ENCODE peak calls at places on chromosomes 11 and 22, in five cellular contexts. L is tibial nerve, Z is adrenal gland, Y is IMR-90, N is brain microvascular endothelial cell. B is an unnamed sample.

GRCh38 chr11:117457835-117458234 is 130.2 kb downstream of the CEP164 start:
- DNase-seq in L (no peak), Z (no peak), Y (no peak), N (no peak), B (no peak)

GRCh38 chr22:41286639-41287091 is 678 bp upstream of the RANGAP1 start:
- DNase-seq in L (no peak), Z (peak), Y (peak), N (peak), B (peak)

GRCh38 chr11:62593434-62594044 is 2.2 kb upstream of the TUT1 start:
- DNase-seq in L (peak), Z (peak), Y (peak), N (peak), B (peak)

GRCh38 chr22:17102297-17102667 is 17.5 kb downstream of the IL17RA start:
- DNase-seq in L (no peak), Z (no peak), Y (no peak), N (no peak), B (no peak)

GRCh38 chr11:61480936-61481335 is 27.6 kb upstream of the LRRC10B start:
- DNase-seq in L (no peak), Z (peak), Y (no peak), N (peak), B (no peak)

GRCh38 chr11:60862171-60862570 is 5.2 kb upstream of the ZP1 start:
- DNase-seq in L (no peak), Z (peak), Y (no peak), N (no peak), B (no peak)

GRCh38 chr11:94725071-94725470 is 43.1 kb upstream of the AMOTL1 start:
- DNase-seq in L (no peak), Z (no peak), Y (no peak), N (no peak), B (no peak)

GRCh38 chr11:27282141-27282590 is 80.8 kb downstream of the CCDC34 start:
- DNase-seq in L (peak), Z (peak), Y (peak), N (peak), B (peak)

GRCh38 chr11:41784513-41785335 is 325.3 kb upstream of the LRRC4C start:
- DNase-seq in L (no peak), Z (no peak), Y (no peak), N (no peak), B (no peak)

GRCh38 chr22:24146791-24147353 is 34.4 kb upstream of the SUSD2 start:
- DNase-seq in L (no peak), Z (no peak), Y (peak), N (peak), B (peak)

GRCh38 chr11:26571861-26572654 is at the start of gene MUC15:
- DNase-seq in L (no peak), Z (no peak), Y (no peak), N (no peak), B (no peak)

GRCh38 chr11:67584205-67584880 is 731 bp downstream of the GSTP1 start:
- DNase-seq in L (peak), Z (peak), Y (peak), N (no peak), B (peak)

GRCh38 chr11:72736452-72737069 is 15.6 kb downstream of the ARAP1 start:
- DNase-seq in L (no peak), Z (no peak), Y (peak), N (peak), B (peak)

GRCh38 chr22:32106930-32107329 is 52.2 kb downstream of the C22orf42 start:
- DNase-seq in L (no peak), Z (no peak), Y (no peak), N (no peak), B (peak)

GRCh38 chr11:113256431-113257227 is 57.8 kb upstream of the TTC12 start:
- DNase-seq in L (no peak), Z (no peak), Y (no peak), N (no peak), B (no peak)

GRCh38 chr22:29748248-29748893 is 18.4 kb downstream of the ZMAT5 start:
- DNase-seq in L (no peak), Z (no peak), Y (no peak), N (no peak), B (no peak)

GRCh38 chr11:30008946-30009525 is 7.8 kb downstream of the KCNA4 start:
- DNase-seq in L (no peak), Z (no peak), Y (no peak), N (peak), B (no peak)

GRCh38 chr22:31901388-31902137 is 42.8 kb upstream of the YWHAH start:
- DNase-seq in L (no peak), Z (no peak), Y (no peak), N (no peak), B (peak)

GRCh38 chr22:49331878-49332277 is 495.8 kb downstream of the BRD1 start:
- DNase-seq in L (no peak), Z (peak), Y (no peak), N (no peak), B (no peak)

GRCh38 chr11:73461335-73461840 is 85.2 kb downstream of the RELT start:
- DNase-seq in L (no peak), Z (no peak), Y (peak), N (no peak), B (no peak)

GRCh38 chr11:95279921-95280861 is 49.2 kb upstream of the SESN3 start:
- DNase-seq in L (no peak), Z (no peak), Y (no peak), N (no peak), B (peak)

GRCh38 chr11:71311928-71312510 is 59.6 kb upstream of the SHANK2 start:
- DNase-seq in L (no peak), Z (peak), Y (no peak), N (no peak), B (no peak)

GRCh38 chr11:121595717-121596156 is 143.0 kb upstream of the SORL1-AS1 start:
- DNase-seq in L (no peak), Z (no peak), Y (peak), N (peak), B (peak)

GRCh38 chr11:44343778-44344424 is 34.0 kb upstream of the ALX4 start:
- DNase-seq in L (no peak), Z (no peak), Y (no peak), N (no peak), B (no peak)

GRCh38 chr11:94740083-94740974 is 27.8 kb upstream of the AMOTL1 start:
- DNase-seq in L (no peak), Z (peak), Y (no peak), N (no peak), B (no peak)

DNA sequence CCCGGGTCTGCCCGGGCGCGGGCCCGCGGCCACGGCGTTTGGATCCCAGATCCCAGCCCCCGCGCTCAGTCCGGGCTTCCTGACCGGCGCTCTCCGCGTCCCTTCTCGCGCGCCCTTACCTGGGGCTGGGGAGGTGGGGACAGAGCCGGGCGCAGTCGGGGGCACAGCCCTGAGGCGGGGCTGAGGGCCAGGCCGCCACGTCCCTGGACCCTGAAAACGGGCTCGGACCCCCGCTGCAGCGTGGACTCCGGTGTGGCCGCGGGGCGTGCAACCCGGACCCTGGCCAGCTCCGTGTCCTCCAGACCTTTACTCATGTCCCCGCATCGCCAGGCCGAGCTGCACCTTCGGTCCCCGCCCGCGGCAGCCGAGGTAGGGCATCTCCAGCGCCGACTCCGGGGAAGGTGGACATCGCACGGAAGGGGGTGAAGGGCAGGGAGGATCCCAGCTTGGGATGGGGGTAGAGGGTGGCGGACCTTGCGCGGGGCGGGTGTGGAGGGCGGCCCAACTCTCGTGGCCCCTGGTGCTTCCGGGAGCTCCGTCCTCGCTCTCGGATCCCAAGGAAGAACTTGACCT is 9.9 kb upstream of the AIFM3 start:
- DNase-seq in L (no peak), Z (no peak), Y (no peak), N (no peak), B (no peak)
- TF ChIP-seq CTCF in L (no peak), Z (no peak), Y (no peak), N (peak), B (no peak)

GRCh38 chr22:39997939-39998726 is 3.4 kb downstream of the FAM83F start:
- DNase-seq in L (no peak), Z (peak), Y (peak), N (no peak), B (no peak)

GRCh38 chr22:39997421-39997820 is 2.7 kb downstream of the FAM83F start:
- DNase-seq in L (no peak), Z (no peak), Y (no peak), N (no peak), B (no peak)

GRCh38 chr22:39994566-39995345 is at the start of gene FAM83F:
- DNase-seq in L (no peak), Z (no peak), Y (no peak), N (no peak), B (no peak)

GRCh38 chr22:39995346-39996252 is 845 bp downstream of the FAM83F start:
- DNase-seq in L (no peak), Z (no peak), Y (no peak), N (no peak), B (no peak)

GRCh38 chr22:39996732-39997131 is 2.0 kb downstream of the FAM83F start:
- DNase-seq in L (no peak), Z (no peak), Y (no peak), N (no peak), B (no peak)
- H3K4me3 ChIP-seq in L (peak), Z (no peak), Y (no peak), N (no peak), B (no peak)

GRCh38 chr11:64269380-64270234 is 14.9 kb downstream of the BAD start:
- DNase-seq in L (peak), Z (peak), Y (peak), N (peak), B (peak)
- TF ChIP-seq CTCF in L (no peak), Z (no peak), Y (peak), N (no peak), B (no peak)

GRCh38 chr11:65433657-65434056 is 11.1 kb downstream of the NEAT1 start:
- DNase-seq in L (peak), Z (peak), Y (peak), N (no peak), B (peak)

GRCh38 chr11:65431452-65432132 is 9.0 kb downstream of the NEAT1 start:
- DNase-seq in L (no peak), Z (peak), Y (peak), N (no peak), B (peak)

GRCh38 chr11:65434057-65434666 is 11.6 kb downstream of the NEAT1 start:
- DNase-seq in L (no peak), Z (peak), Y (peak), N (no peak), B (peak)

GRCh38 chr11:65432133-65432650 is 9.6 kb downstream of the NEAT1 start:
- DNase-seq in L (no peak), Z (no peak), Y (peak), N (no peak), B (peak)

DNA sequence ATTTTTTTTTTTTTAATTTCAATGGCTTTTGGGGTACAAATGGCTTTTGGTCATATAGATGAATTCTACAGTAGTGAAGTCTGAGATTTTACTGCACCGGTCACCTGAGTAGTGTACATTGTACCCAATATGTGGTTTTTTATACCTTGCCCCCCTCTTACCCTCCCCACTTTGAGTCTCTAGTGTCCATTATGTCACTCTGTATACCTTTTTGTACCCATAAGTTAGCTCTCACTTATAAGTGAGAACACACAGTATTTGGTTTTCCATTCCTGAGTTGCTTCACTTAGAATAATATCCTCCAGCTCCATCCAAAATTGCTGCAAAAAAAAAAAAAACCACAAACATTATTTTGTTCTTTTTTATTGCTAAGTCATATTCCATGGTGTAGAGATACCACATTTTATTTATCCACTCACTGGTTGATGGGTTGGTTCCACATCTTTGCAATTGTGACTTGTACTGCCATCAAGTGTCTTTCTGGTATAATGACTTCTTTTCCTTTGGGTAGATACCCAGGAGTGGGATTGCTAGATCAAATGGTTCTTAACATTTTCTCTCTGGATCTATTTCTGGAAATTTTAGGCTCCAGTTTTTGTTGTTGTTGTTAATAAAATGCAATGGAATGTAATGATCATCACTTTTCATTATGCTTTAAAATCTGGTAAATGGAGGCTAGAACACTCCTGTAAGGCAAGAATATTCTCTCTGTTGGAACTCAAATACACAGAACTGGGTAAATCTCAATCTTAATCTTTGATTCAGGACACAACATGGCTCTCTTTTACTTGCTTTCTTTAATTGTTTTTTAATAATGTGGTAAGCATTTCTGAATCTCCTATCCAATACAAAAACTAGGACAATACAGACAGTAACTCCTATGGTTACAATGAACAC is 10.3 kb downstream of the NEAT1 start:
- DNase-seq in L (no peak), Z (no peak), Y (peak), N (no peak), B (peak)
- H3K4me3 ChIP-seq in L (no peak), Z (no peak), Y (no peak), N (peak), B (peak)

GRCh38 chr11:127609025-127609788 is 608.6 kb upstream of the KIRREL3 start:
- DNase-seq in L (no peak), Z (no peak), Y (no peak), N (no peak), B (no peak)
- TF ChIP-seq CTCF in L (no peak), Z (no peak), Y (no peak), N (no peak), B (no peak)

GRCh38 chr22:43819691-43820670 is 7.9 kb upstream of the EFCAB6 start:
- DNase-seq in L (no peak), Z (peak), Y (no peak), N (no peak), B (no peak)
- H3K4me3 ChIP-seq in L (no peak), Z (no peak), Y (no peak), N (no peak), B (no peak)

GRCh38 chr11:1168721-1169161 is 11.0 kb downstream of the MUC5AC start:
- DNase-seq in L (no peak), Z (no peak), Y (no peak), N (no peak), B (no peak)

GRCh38 chr11:1165256-1166041 is 7.7 kb downstream of the MUC5AC start:
- DNase-seq in L (no peak), Z (no peak), Y (no peak), N (no peak), B (no peak)

GRCh38 chr11:1167751-1168231 is 10.0 kb downstream of the MUC5AC start:
- DNase-seq in L (no peak), Z (no peak), Y (no peak), N (no peak), B (no peak)

GRCh38 chr11:1168256-1168655 is 10.5 kb downstream of the MUC5AC start:
- DNase-seq in L (no peak), Z (no peak), Y (no peak), N (no peak), B (no peak)

GRCh38 chr11:1167256-1167655 is 9.5 kb downstream of the MUC5AC start:
- DNase-seq in L (no peak), Z (no peak), Y (no peak), N (no peak), B (no peak)
- TF ChIP-seq CTCF in L (no peak), Z (no peak), Y (no peak), N (no peak), B (no peak)

GRCh38 chr11:134253189-134253993 is at the start of the genes ACAD8 and THYN1:
- DNase-seq in L (peak), Z (peak), Y (peak), N (peak), B (peak)
- H3K4me3 ChIP-seq in L (peak), Z (peak), Y (peak), N (peak), B (peak)